ENCODE peak calls at places on chromosome 14, in eight cellular contexts. One of them, this sample, is unnamed.

GRCh38 chr14:81018245-81018644 is 62.8 kb downstream of the TSHR start:
- DNase-seq in caudate nucleus: no peak
- DNase-seq in CD8-positive, alpha-beta memory T cell: no peak
- DNase-seq in AG04449: no peak
- DNase-seq in stimulated activated CD8-positive, alpha-beta memory T cell treated with anti-CD3 and anti-CD28 coated beads, Interleukin-7, amount 100 ng/mL, for 4 hours: no peak
- DNase-seq in spleen: no peak
- DNase-seq in putamen: no peak
- DNase-seq in H54: no peak
- DNase-seq in this sample: peak; percentile 13

GRCh38 chr14:22849212-22849819 is 12.9 kb downstream of the MMP14 start:
- DNase-seq in caudate nucleus: no peak
- DNase-seq in CD8-positive, alpha-beta memory T cell: no peak
- DNase-seq in AG04449: no peak
- DNase-seq in stimulated activated CD8-positive, alpha-beta memory T cell treated with anti-CD3 and anti-CD28 coated beads, Interleukin-7, amount 100 ng/mL, for 4 hours: no peak
- DNase-seq in spleen: no peak
- DNase-seq in putamen: no peak
- DNase-seq in H54: no peak
- DNase-seq in this sample: no peak

GRCh38 chr14:100532154-100532915 is 54.9 kb downstream of the BEGAIN start:
- DNase-seq in caudate nucleus: no peak
- DNase-seq in CD8-positive, alpha-beta memory T cell: no peak
- DNase-seq in AG04449: no peak
- DNase-seq in stimulated activated CD8-positive, alpha-beta memory T cell treated with anti-CD3 and anti-CD28 coated beads, Interleukin-7, amount 100 ng/mL, for 4 hours: no peak
- DNase-seq in spleen: peak; percentile 21
- DNase-seq in putamen: no peak
- DNase-seq in H54: no peak
- DNase-seq in this sample: no peak

GRCh38 chr14:59103396-59103795 is 85.1 kb upstream of the DAAM1 start:
- DNase-seq in caudate nucleus: no peak
- DNase-seq in CD8-positive, alpha-beta memory T cell: no peak
- DNase-seq in AG04449: no peak
- DNase-seq in stimulated activated CD8-positive, alpha-beta memory T cell treated with anti-CD3 and anti-CD28 coated beads, Interleukin-7, amount 100 ng/mL, for 4 hours: no peak
- DNase-seq in spleen: no peak
- DNase-seq in putamen: no peak
- DNase-seq in H54: no peak
- DNase-seq in this sample: no peak

GRCh38 chr14:36767603-36768281 is 106.1 kb downstream of the PAX9 start:
- DNase-seq in caudate nucleus: no peak
- DNase-seq in CD8-positive, alpha-beta memory T cell: no peak
- DNase-seq in AG04449: no peak
- DNase-seq in stimulated activated CD8-positive, alpha-beta memory T cell treated with anti-CD3 and anti-CD28 coated beads, Interleukin-7, amount 100 ng/mL, for 4 hours: no peak
- DNase-seq in spleen: no peak
- DNase-seq in putamen: no peak
- DNase-seq in H54: no peak
- DNase-seq in this sample: no peak

GRCh38 chr14:44657688-44658388 is 150.8 kb upstream of the FSCB start:
- DNase-seq in caudate nucleus: no peak
- DNase-seq in CD8-positive, alpha-beta memory T cell: no peak
- DNase-seq in AG04449: no peak
- DNase-seq in stimulated activated CD8-positive, alpha-beta memory T cell treated with anti-CD3 and anti-CD28 coated beads, Interleukin-7, amount 100 ng/mL, for 4 hours: no peak
- DNase-seq in spleen: no peak
- DNase-seq in putamen: peak; percentile 7
- DNase-seq in H54: no peak
- DNase-seq in this sample: peak; percentile 62

GRCh38 chr14:68934034-68934433 is 45.1 kb downstream of the ACTN1 start:
- DNase-seq in caudate nucleus: no peak
- DNase-seq in CD8-positive, alpha-beta memory T cell: no peak
- DNase-seq in AG04449: no peak
- DNase-seq in stimulated activated CD8-positive, alpha-beta memory T cell treated with anti-CD3 and anti-CD28 coated beads, Interleukin-7, amount 100 ng/mL, for 4 hours: no peak
- DNase-seq in spleen: no peak
- DNase-seq in putamen: no peak
- DNase-seq in H54: no peak
- DNase-seq in this sample: no peak

GRCh38 chr14:51176819-51177218 is 63.2 kb upstream of the TMX1 start:
- DNase-seq in caudate nucleus: no peak
- DNase-seq in CD8-positive, alpha-beta memory T cell: no peak
- DNase-seq in AG04449: no peak
- DNase-seq in stimulated activated CD8-positive, alpha-beta memory T cell treated with anti-CD3 and anti-CD28 coated beads, Interleukin-7, amount 100 ng/mL, for 4 hours: no peak
- DNase-seq in spleen: no peak
- DNase-seq in putamen: no peak
- DNase-seq in H54: no peak
- DNase-seq in this sample: peak; percentile 4

GRCh38 chr14:77649326-77649725 is 32.9 kb upstream of the SPTLC2 start:
- DNase-seq in caudate nucleus: no peak
- DNase-seq in CD8-positive, alpha-beta memory T cell: no peak
- DNase-seq in AG04449: no peak
- DNase-seq in stimulated activated CD8-positive, alpha-beta memory T cell treated with anti-CD3 and anti-CD28 coated beads, Interleukin-7, amount 100 ng/mL, for 4 hours: no peak
- DNase-seq in spleen: no peak
- DNase-seq in putamen: no peak
- DNase-seq in H54: no peak
- DNase-seq in this sample: no peak

GRCh38 chr14:55671641-55672040 is 91.6 kb downstream of the KTN1 start:
- DNase-seq in caudate nucleus: no peak
- DNase-seq in CD8-positive, alpha-beta memory T cell: no peak
- DNase-seq in AG04449: no peak
- DNase-seq in stimulated activated CD8-positive, alpha-beta memory T cell treated with anti-CD3 and anti-CD28 coated beads, Interleukin-7, amount 100 ng/mL, for 4 hours: no peak
- DNase-seq in spleen: no peak
- DNase-seq in putamen: no peak
- DNase-seq in H54: no peak
- DNase-seq in this sample: no peak